ENCODE peak calls at places on chromosomes 7 and 10, in seven cellular contexts. One of them, this sample, is unnamed.

GRCh38 chr7:118306771-118307170 is 82.3 kb downstream of the ANKRD7 start:
- DNase-seq in hepatocyte: no peak
- DNase-seq in HCT116: no peak
- DNase-seq in MM.1S: no peak
- DNase-seq in PC-3: no peak
- DNase-seq in GM23338: no peak
- DNase-seq in neural progenitor cell: no peak
- DNase-seq in this sample: no peak

GRCh38 chr7:96786261-96786997 is 76.8 kb upstream of the SEM1 start:
- DNase-seq in MM.1S: no peak
- DNase-seq in hepatocyte: peak
- DNase-seq in neural progenitor cell: peak
- DNase-seq in GM23338: peak
- DNase-seq in HCT116: no peak
- DNase-seq in PC-3: no peak
- DNase-seq in this sample: no peak

GRCh38 chr10:47183726-47184084 is 116.3 kb upstream of the GDF10 start:
- DNase-seq in MM.1S: no peak
- DNase-seq in PC-3: no peak
- DNase-seq in GM23338: no peak
- DNase-seq in neural progenitor cell: no peak
- DNase-seq in hepatocyte: no peak
- DNase-seq in HCT116: no peak
- DNase-seq in this sample: no peak

GRCh38 chr7:26090927-26091519 is 61.0 kb upstream of the NFE2L3 start:
- DNase-seq in neural progenitor cell: peak
- DNase-seq in HCT116: peak
- DNase-seq in hepatocyte: peak
- DNase-seq in MM.1S: peak
- DNase-seq in PC-3: peak
- DNase-seq in GM23338: peak
- DNase-seq in this sample: peak

GRCh38 chr7:22651534-22652243 is 75.3 kb upstream of the IL6 start:
- DNase-seq in PC-3: peak
- DNase-seq in MM.1S: no peak
- DNase-seq in hepatocyte: no peak
- DNase-seq in HCT116: no peak
- DNase-seq in GM23338: no peak
- DNase-seq in neural progenitor cell: no peak
- DNase-seq in this sample: no peak

GRCh38 chr10:89263091-89263490 is 11.5 kb upstream of the LIPA start:
- DNase-seq in hepatocyte: no peak
- DNase-seq in neural progenitor cell: no peak
- DNase-seq in HCT116: no peak
- DNase-seq in GM23338: no peak
- DNase-seq in MM.1S: no peak
- DNase-seq in PC-3: no peak
- DNase-seq in this sample: no peak

GRCh38 chr10:127279334-127279774 is 83.0 kb upstream of the INSYN2A start:
- DNase-seq in neural progenitor cell: no peak
- DNase-seq in hepatocyte: peak
- DNase-seq in MM.1S: no peak
- DNase-seq in GM23338: no peak
- DNase-seq in PC-3: no peak
- DNase-seq in HCT116: no peak
- DNase-seq in this sample: no peak

GRCh38 chr7:152743600-152743999 is 16.0 kb upstream of the ACTR3B start:
- DNase-seq in HCT116: no peak
- DNase-seq in hepatocyte: no peak
- DNase-seq in neural progenitor cell: no peak
- DNase-seq in GM23338: no peak
- DNase-seq in MM.1S: no peak
- DNase-seq in PC-3: no peak
- DNase-seq in this sample: no peak

GRCh38 chr7:55971045-55971444 is 6.7 kb downstream of the NIPSNAP2 start:
- DNase-seq in hepatocyte: no peak
- DNase-seq in MM.1S: no peak
- DNase-seq in neural progenitor cell: no peak
- DNase-seq in PC-3: no peak
- DNase-seq in GM23338: no peak
- DNase-seq in HCT116: no peak
- DNase-seq in this sample: no peak

GRCh38 chr10:123855013-123855684 is 36.5 kb downstream of the CPXM2 start:
- DNase-seq in hepatocyte: no peak
- DNase-seq in GM23338: no peak
- DNase-seq in PC-3: no peak
- DNase-seq in MM.1S: no peak
- DNase-seq in HCT116: no peak
- DNase-seq in neural progenitor cell: no peak
- DNase-seq in this sample: no peak

GRCh38 chr10:61463035-61463909 is 10.1 kb upstream of the TMEM26 start:
- DNase-seq in hepatocyte: no peak
- DNase-seq in MM.1S: no peak
- DNase-seq in HCT116: no peak
- DNase-seq in GM23338: no peak
- DNase-seq in neural progenitor cell: no peak
- DNase-seq in PC-3: peak
- DNase-seq in this sample: no peak

GRCh38 chr7:1098243-1099153 is 10.6 kb downstream of the GPER1 start:
- DNase-seq in HCT116: no peak
- DNase-seq in PC-3: no peak
- DNase-seq in GM23338: no peak
- DNase-seq in neural progenitor cell: no peak
- DNase-seq in hepatocyte: no peak
- DNase-seq in MM.1S: no peak
- DNase-seq in this sample: peak

GRCh38 chr10:75401569-75402485 is at the start of gene ZNF503:
- DNase-seq in MM.1S: peak
- DNase-seq in PC-3: peak
- DNase-seq in hepatocyte: peak
- DNase-seq in HCT116: peak
- DNase-seq in neural progenitor cell: peak
- DNase-seq in GM23338: peak
- DNase-seq in this sample: no peak

GRCh38 chr7:51230324-51230625 is 86.3 kb downstream of the COBL start:
- DNase-seq in hepatocyte: no peak
- DNase-seq in MM.1S: no peak
- DNase-seq in neural progenitor cell: no peak
- DNase-seq in HCT116: no peak
- DNase-seq in PC-3: no peak
- DNase-seq in GM23338: no peak
- DNase-seq in this sample: no peak

GRCh38 chr7:128892521-128893250 is 17.8 kb downstream of the KCP start:
- DNase-seq in MM.1S: no peak
- DNase-seq in hepatocyte: no peak
- DNase-seq in HCT116: no peak
- DNase-seq in neural progenitor cell: no peak
- DNase-seq in GM23338: no peak
- DNase-seq in PC-3: no peak
- DNase-seq in this sample: no peak

GRCh38 chr10:1044964-1045363 is 4.0 kb downstream of the IDI1 start:
- DNase-seq in GM23338: no peak
- DNase-seq in hepatocyte: no peak
- DNase-seq in MM.1S: no peak
- DNase-seq in neural progenitor cell: no peak
- DNase-seq in PC-3: no peak
- DNase-seq in HCT116: no peak
- DNase-seq in this sample: no peak

GRCh38 chr7:113805976-113806375 is 112.8 kb downstream of the PPP1R3A start:
- DNase-seq in MM.1S: no peak
- DNase-seq in GM23338: no peak
- DNase-seq in HCT116: no peak
- DNase-seq in hepatocyte: no peak
- DNase-seq in PC-3: no peak
- DNase-seq in neural progenitor cell: no peak
- DNase-seq in this sample: no peak

GRCh38 chr10:91908358-91909177 is 718 bp downstream of the FGFBP3 start:
- DNase-seq in neural progenitor cell: peak
- DNase-seq in GM23338: peak
- DNase-seq in MM.1S: peak
- DNase-seq in hepatocyte: peak
- DNase-seq in PC-3: peak
- DNase-seq in HCT116: peak
- DNase-seq in this sample: peak

GRCh38 chr10:110648743-110649651 is 4.9 kb downstream of the RBM20 start:
- DNase-seq in neural progenitor cell: no peak
- DNase-seq in hepatocyte: no peak
- DNase-seq in MM.1S: no peak
- DNase-seq in GM23338: no peak
- DNase-seq in HCT116: no peak
- DNase-seq in PC-3: no peak
- DNase-seq in this sample: no peak
- TF ChIP-seq EZH2phosphoT487 in neural progenitor cell: no peak
- TF ChIP-seq EZH2phosphoT487 in hepatocyte: no peak
- TF ChIP-seq EZH2phosphoT487 in MM.1S: no peak
- TF ChIP-seq EZH2phosphoT487 in GM23338: no peak
- TF ChIP-seq EZH2phosphoT487 in HCT116: no peak
- TF ChIP-seq EZH2phosphoT487 in PC-3: no peak
- TF ChIP-seq EZH2phosphoT487 in this sample: no peak

GRCh38 chr7:3942778-3943177 is 641.7 kb downstream of the SDK1 start:
- DNase-seq in PC-3: no peak
- DNase-seq in HCT116: no peak
- DNase-seq in neural progenitor cell: no peak
- DNase-seq in GM23338: no peak
- DNase-seq in hepatocyte: no peak
- DNase-seq in MM.1S: no peak
- DNase-seq in this sample: no peak

GRCh38 chr7:3943779-3944520 is 642.9 kb downstream of the SDK1 start:
- DNase-seq in MM.1S: no peak
- DNase-seq in neural progenitor cell: no peak
- DNase-seq in hepatocyte: no peak
- DNase-seq in HCT116: no peak
- DNase-seq in PC-3: no peak
- DNase-seq in GM23338: no peak
- DNase-seq in this sample: no peak

GRCh38 chr7:3937564-3937963 is 636.5 kb downstream of the SDK1 start:
- DNase-seq in hepatocyte: no peak
- DNase-seq in neural progenitor cell: no peak
- DNase-seq in GM23338: no peak
- DNase-seq in PC-3: no peak
- DNase-seq in HCT116: no peak
- DNase-seq in MM.1S: no peak
- DNase-seq in this sample: no peak

GRCh38 chr7:3949226-3949625 is 648.2 kb downstream of the SDK1 start:
- DNase-seq in GM23338: no peak
- DNase-seq in MM.1S: no peak
- DNase-seq in hepatocyte: no peak
- DNase-seq in HCT116: no peak
- DNase-seq in neural progenitor cell: no peak
- DNase-seq in PC-3: no peak
- DNase-seq in this sample: no peak

GRCh38 chr7:3943265-3943664 is 642.2 kb downstream of the SDK1 start:
- DNase-seq in neural progenitor cell: no peak
- DNase-seq in MM.1S: no peak
- DNase-seq in PC-3: no peak
- DNase-seq in hepatocyte: peak
- DNase-seq in GM23338: peak
- DNase-seq in HCT116: no peak
- DNase-seq in this sample: no peak
- TF ChIP-seq EZH2phosphoT487 in neural progenitor cell: no peak
- TF ChIP-seq EZH2phosphoT487 in MM.1S: no peak
- TF ChIP-seq EZH2phosphoT487 in PC-3: no peak
- TF ChIP-seq EZH2phosphoT487 in hepatocyte: no peak
- TF ChIP-seq EZH2phosphoT487 in GM23338: no peak
- TF ChIP-seq EZH2phosphoT487 in HCT116: no peak
- TF ChIP-seq EZH2phosphoT487 in this sample: no peak

DNA sequence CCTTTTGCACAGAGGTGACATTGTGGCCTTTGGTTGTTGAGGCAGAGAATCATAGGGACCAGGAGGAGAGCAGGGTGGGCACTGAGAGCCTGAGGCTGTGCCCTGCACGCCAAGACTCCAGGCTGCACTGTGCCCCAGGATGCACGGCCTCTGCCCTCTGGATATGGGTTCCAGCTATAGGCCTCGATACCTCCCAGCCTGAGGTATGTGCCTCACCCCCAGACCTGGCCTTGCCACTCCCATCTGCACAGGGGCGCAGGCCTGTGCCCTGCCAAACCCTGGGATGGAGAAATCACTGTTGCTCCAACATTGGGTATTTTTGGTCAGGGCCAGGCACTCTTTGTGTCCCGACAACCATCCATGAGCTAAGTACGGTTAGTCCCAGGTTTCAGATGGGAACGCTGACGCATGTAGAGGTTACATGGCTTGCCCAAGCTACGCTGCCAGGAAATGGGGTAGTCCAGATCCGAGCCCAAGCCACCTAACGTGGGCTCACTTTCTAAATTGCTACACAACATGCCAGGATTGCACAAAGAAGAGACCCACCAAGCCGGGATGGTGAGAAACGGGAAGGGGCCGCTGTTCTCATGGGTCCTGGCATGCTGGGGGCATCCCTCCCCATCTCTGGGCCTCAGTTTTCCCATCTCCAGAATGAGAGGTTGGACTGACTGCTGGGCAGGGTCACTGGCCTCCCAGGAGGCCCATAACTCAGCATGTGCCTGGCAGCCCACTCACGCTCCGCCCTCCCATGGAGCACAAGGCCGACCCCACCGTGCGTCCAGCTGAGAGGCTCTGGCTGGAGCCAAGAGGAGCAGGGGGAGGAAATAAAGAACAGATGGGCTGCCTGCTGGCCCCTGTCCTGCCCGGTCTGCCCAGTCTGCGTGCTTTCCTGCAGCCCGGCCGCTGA is 44.2 kb downstream of the ZCCHC24 start:
- DNase-seq in PC-3: no peak
- DNase-seq in HCT116: no peak
- DNase-seq in GM23338: no peak
- DNase-seq in neural progenitor cell: no peak
- DNase-seq in hepatocyte: no peak
- DNase-seq in MM.1S: no peak
- DNase-seq in this sample: no peak
- TF ChIP-seq EZH2phosphoT487 in PC-3: no peak
- TF ChIP-seq EZH2phosphoT487 in HCT116: no peak
- TF ChIP-seq EZH2phosphoT487 in GM23338: no peak
- TF ChIP-seq EZH2phosphoT487 in neural progenitor cell: no peak
- TF ChIP-seq EZH2phosphoT487 in hepatocyte: no peak
- TF ChIP-seq EZH2phosphoT487 in MM.1S: no peak
- TF ChIP-seq EZH2phosphoT487 in this sample: no peak

GRCh38 chr10:93753621-93754250 is 4.0 kb upstream of the LGI1 start:
- DNase-seq in hepatocyte: peak
- DNase-seq in neural progenitor cell: peak
- DNase-seq in HCT116: no peak
- DNase-seq in GM23338: no peak
- DNase-seq in PC-3: no peak
- DNase-seq in MM.1S: no peak
- DNase-seq in this sample: no peak

GRCh38 chr10:93752761-93753160 is 5.0 kb upstream of the LGI1 start:
- DNase-seq in neural progenitor cell: peak
- DNase-seq in HCT116: peak
- DNase-seq in GM23338: no peak
- DNase-seq in MM.1S: no peak
- DNase-seq in hepatocyte: peak
- DNase-seq in PC-3: peak
- DNase-seq in this sample: no peak

GRCh38 chr10:93751074-93751572 is 6.6 kb upstream of the LGI1 start:
- DNase-seq in MM.1S: no peak
- DNase-seq in GM23338: no peak
- DNase-seq in HCT116: no peak
- DNase-seq in hepatocyte: no peak
- DNase-seq in PC-3: no peak
- DNase-seq in neural progenitor cell: no peak
- DNase-seq in this sample: no peak

GRCh38 chr10:93749218-93749799 is 8.4 kb upstream of the LGI1 start:
- DNase-seq in HCT116: no peak
- DNase-seq in PC-3: no peak
- DNase-seq in GM23338: peak
- DNase-seq in hepatocyte: peak
- DNase-seq in neural progenitor cell: peak
- DNase-seq in MM.1S: no peak
- DNase-seq in this sample: no peak

GRCh38 chr10:93751832-93752231 is 5.9 kb upstream of the LGI1 start:
- DNase-seq in PC-3: peak
- DNase-seq in neural progenitor cell: peak
- DNase-seq in hepatocyte: peak
- DNase-seq in GM23338: peak
- DNase-seq in HCT116: peak
- DNase-seq in MM.1S: no peak
- DNase-seq in this sample: peak
- TF ChIP-seq EZH2phosphoT487 in PC-3: no peak
- TF ChIP-seq EZH2phosphoT487 in neural progenitor cell: no peak
- TF ChIP-seq EZH2phosphoT487 in hepatocyte: no peak
- TF ChIP-seq EZH2phosphoT487 in GM23338: no peak
- TF ChIP-seq EZH2phosphoT487 in HCT116: no peak
- TF ChIP-seq EZH2phosphoT487 in MM.1S: no peak
- TF ChIP-seq EZH2phosphoT487 in this sample: no peak